ENCODE peak calls at places on chromosomes 16 and 17, in six cellular contexts. P is fibroblast of lung, Y is lower leg skin, T is BE2C, I is left ventricle myocardium inferior, J is H7. L is an unnamed sample.

GRCh38 chr17:80743181-80743771 is 198.6 kb downstream of the RPTOR start:
- DNase-seq in Y (no peak), I (no peak), T (peak), P (peak), J (no peak), L (no peak)

GRCh38 chr16:85998868-85999729 is 100.1 kb downstream of the IRF8 start:
- DNase-seq in Y (no peak), I (no peak), T (no peak), J (no peak), P (no peak), L (no peak)

GRCh38 chr17:42901535-42902229 is 1.1 kb downstream of the G6PC1 start:
- DNase-seq in Y (no peak), P (no peak), J (no peak), T (no peak), I (no peak), L (no peak)

GRCh38 chr17:28110184-28110583 is 67.7 kb downstream of the NLK start:
- DNase-seq in J (no peak), T (no peak), Y (no peak), I (no peak), P (no peak), L (no peak)

GRCh38 chr17:15279011-15279477 is 13.9 kb upstream of the PMP22 start:
- DNase-seq in Y (no peak), P (peak), T (no peak), I (no peak), J (no peak), L (peak)

GRCh38 chr17:78492116-78492799 is 84.9 kb downstream of the DNAH17 start:
- DNase-seq in J (no peak), Y (no peak), P (no peak), I (no peak), T (no peak), L (no peak)

GRCh38 chr17:14737984-14738651 is 437.2 kb downstream of the HS3ST3B1 start:
- DNase-seq in Y (peak), J (peak), T (no peak), P (peak), I (peak), L (peak)

GRCh38 chr17:27559996-27560481 is 70.9 kb upstream of the LGALS9 start:
- DNase-seq in P (peak), J (no peak), I (peak), Y (peak), T (no peak), L (peak)

GRCh38 chr16:76583466-76583865 is 306.3 kb downstream of the CNTNAP4 start:
- DNase-seq in P (no peak), I (peak), J (no peak), T (peak), Y (no peak), L (no peak)

GRCh38 chr17:31690118-31690517 is 168.9 kb downstream of the COPRS start:
- DNase-seq in T (no peak), I (no peak), J (no peak), P (peak), Y (no peak), L (no peak)

GRCh38 chr16:57723170-57723569 is 12.4 kb upstream of the KATNB1 start:
- DNase-seq in I (no peak), J (peak), P (no peak), Y (no peak), T (no peak), L (no peak)

GRCh38 chr17:82947051-82947991 is 107.5 kb upstream of the ZNF750 start:
- DNase-seq in Y (no peak), I (peak), P (no peak), T (no peak), J (no peak), L (no peak)

GRCh38 chr17:78131172-78132085 is 858 bp downstream of the TMC8 start:
- DNase-seq in J (peak), T (peak), P (no peak), I (no peak), Y (no peak), L (no peak)

GRCh38 chr17:77865109-77865611 is 93.3 kb upstream of the TNRC6C start:
- DNase-seq in T (peak), J (peak), P (no peak), I (no peak), Y (no peak), L (no peak)

GRCh38 chr17:6862822-6863221 is 31.3 kb upstream of the TEKT1 start:
- DNase-seq in P (no peak), J (no peak), Y (no peak), I (no peak), T (no peak), L (no peak)

GRCh38 chr16:26598061-26598460 is 468.7 kb upstream of the C16orf82 start:
- DNase-seq in I (no peak), J (no peak), Y (no peak), T (no peak), P (no peak), L (no peak)

GRCh38 chr17:17109896-17110295 is 67.6 kb downstream of the MPRIP start:
- DNase-seq in T (no peak), P (no peak), J (no peak), I (no peak), Y (peak), L (no peak)

GRCh38 chr17:14334261-14334860 is 33.5 kb downstream of the HS3ST3B1 start:
- DNase-seq in P (no peak), T (no peak), Y (no peak), I (no peak), J (no peak), L (peak)

GRCh38 chr17:69390735-69391501 is 23.6 kb upstream of the MAP2K6 start:
- DNase-seq in T (no peak), Y (no peak), J (no peak), P (no peak), I (no peak), L (no peak)
- H3K4me3 ChIP-seq in T (no peak), Y (no peak), J (no peak), P (no peak), I (no peak), L (no peak)

GRCh38 chr17:63433746-63434591 is 12.1 kb downstream of the CYB561 start:
- DNase-seq in I (peak), Y (peak), J (no peak), P (peak), T (peak), L (peak)
- H3K4me3 ChIP-seq in I (peak), Y (no peak), J (no peak), P (no peak), T (peak), L (no peak)

DNA sequence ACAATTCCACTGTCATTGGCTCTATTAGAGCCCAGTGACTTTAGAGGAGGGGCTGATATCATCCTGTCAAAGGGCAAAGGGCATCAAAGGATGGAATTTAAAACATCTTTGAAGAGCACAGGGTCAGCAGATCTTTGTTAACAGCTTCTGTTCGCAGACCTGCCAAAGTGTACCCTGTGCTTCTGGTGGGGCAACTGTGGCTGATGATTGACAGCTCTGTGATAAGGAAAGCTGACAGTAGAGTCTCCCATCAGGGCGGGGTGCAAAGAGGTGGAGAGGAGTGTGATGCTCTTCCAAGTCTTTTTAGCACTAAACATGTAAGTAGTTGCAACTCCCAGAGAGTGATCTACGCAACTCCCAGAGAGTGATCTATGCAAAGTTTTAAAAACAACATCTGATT is 742.1 kb upstream of the SOX9 start:
- DNase-seq in Y (no peak), P (no peak), J (no peak), I (no peak), T (no peak), L (no peak)
- H3K4me3 ChIP-seq in Y (no peak), P (no peak), J (no peak), I (no peak), T (no peak), L (no peak)

DNA sequence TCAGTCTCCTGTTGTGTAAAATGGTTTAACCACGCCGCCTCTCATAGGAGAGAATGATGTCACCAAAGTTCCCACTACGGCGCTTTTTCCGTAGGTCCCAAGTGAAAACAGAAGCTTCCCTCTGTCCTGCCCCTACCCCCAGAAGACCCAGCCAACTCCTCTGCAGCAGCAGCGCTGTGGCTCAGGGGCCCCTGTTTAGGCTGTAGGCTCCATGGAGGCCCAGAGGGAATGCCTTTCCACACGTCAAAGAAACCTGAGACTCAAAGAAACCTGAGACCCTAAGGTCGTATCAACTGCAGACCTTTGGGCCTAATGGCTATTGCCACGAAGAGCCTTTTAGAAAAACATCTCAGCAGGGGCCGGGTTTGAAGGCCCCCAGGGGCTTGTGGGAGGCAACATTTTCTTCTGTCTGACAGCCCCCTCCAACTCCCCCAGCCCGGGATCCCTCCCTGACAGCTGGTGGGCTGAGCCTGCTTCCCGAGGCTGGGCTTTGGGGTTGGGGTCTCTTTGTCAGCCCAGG is 43.1 kb upstream of the MEAK7 start:
- DNase-seq in P (no peak), J (no peak), Y (no peak), T (no peak), I (no peak), L (no peak)
- H3K4me3 ChIP-seq in P (no peak), J (no peak), Y (no peak), T (no peak), I (no peak), L (no peak)

DNA sequence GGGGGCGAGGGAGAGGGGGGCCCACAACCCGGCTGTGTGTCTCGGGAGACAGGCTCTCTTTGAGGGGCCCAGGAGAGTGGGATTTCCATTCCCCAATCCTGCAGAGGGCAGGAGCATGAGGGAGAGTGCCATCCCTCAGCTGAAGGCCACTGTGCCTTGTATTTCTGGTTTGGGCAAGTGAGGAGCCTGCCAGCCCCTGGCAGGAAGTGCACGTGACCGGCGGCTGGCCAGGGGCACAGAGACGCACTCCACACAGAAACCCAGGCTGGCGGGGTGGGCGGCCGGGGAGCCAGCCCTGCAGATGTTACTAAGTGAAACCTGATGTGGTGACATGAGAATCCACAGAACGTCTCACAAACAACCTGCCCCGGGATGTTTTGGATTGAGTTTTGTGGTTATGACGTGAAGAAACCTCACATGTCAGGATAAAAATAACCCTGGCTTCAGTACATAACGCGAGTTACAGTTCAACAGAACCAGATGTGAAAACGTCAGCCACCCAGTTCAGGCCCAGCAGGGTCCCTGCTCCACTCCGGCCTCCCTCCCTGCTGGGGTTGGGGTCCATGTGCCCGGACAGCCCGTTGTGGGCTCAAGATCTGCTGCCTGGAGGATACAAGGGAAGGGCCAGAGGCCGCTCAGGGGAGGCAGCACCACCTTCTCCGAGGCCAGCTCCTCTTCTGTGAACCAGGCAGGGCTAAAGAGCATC is 51.7 kb upstream of the MTSS2 start:
- DNase-seq in I (peak), P (peak), T (peak), J (peak), Y (peak), L (peak)
- H3K4me3 ChIP-seq in I (peak), P (peak), T (no peak), J (no peak), Y (no peak), L (no peak)

GRCh38 chr16:1431497-1432270 is 806 bp downstream of the PERCC1 start:
- DNase-seq in Y (no peak), T (peak), P (no peak), I (no peak), J (peak), L (no peak)

GRCh38 chr16:1433756-1434155 is 2.9 kb downstream of the PERCC1 start:
- DNase-seq in I (no peak), P (no peak), T (peak), Y (no peak), J (peak), L (no peak)

GRCh38 chr16:1433263-1433560 is 2.3 kb downstream of the PERCC1 start:
- DNase-seq in I (no peak), P (no peak), J (peak), Y (no peak), T (no peak), L (no peak)

GRCh38 chr16:1430759-1431496 is at the start of gene PERCC1:
- DNase-seq in I (no peak), Y (no peak), J (peak), T (peak), P (no peak), L (no peak)

GRCh38 chr16:1432388-1433262 is 1.7 kb downstream of the PERCC1 start:
- DNase-seq in P (no peak), Y (no peak), J (peak), T (peak), I (no peak), L (no peak)
- H3K4me3 ChIP-seq in P (no peak), Y (no peak), J (no peak), T (no peak), I (peak), L (no peak)

GRCh38 chr17:65184235-65184959 is 47.2 kb downstream of the RGS9 start:
- DNase-seq in Y (no peak), I (no peak), T (no peak), J (no peak), P (no peak), L (no peak)
- H3K4me3 ChIP-seq in Y (no peak), I (no peak), T (no peak), J (no peak), P (no peak), L (no peak)

GRCh38 chr16:2029350-2029749 is 2.6 kb downstream of the NHERF2 start:
- DNase-seq in Y (no peak), J (no peak), P (no peak), T (no peak), I (no peak), L (no peak)
- H3K4me3 ChIP-seq in Y (no peak), J (no peak), P (no peak), T (no peak), I (peak), L (no peak)

DNA sequence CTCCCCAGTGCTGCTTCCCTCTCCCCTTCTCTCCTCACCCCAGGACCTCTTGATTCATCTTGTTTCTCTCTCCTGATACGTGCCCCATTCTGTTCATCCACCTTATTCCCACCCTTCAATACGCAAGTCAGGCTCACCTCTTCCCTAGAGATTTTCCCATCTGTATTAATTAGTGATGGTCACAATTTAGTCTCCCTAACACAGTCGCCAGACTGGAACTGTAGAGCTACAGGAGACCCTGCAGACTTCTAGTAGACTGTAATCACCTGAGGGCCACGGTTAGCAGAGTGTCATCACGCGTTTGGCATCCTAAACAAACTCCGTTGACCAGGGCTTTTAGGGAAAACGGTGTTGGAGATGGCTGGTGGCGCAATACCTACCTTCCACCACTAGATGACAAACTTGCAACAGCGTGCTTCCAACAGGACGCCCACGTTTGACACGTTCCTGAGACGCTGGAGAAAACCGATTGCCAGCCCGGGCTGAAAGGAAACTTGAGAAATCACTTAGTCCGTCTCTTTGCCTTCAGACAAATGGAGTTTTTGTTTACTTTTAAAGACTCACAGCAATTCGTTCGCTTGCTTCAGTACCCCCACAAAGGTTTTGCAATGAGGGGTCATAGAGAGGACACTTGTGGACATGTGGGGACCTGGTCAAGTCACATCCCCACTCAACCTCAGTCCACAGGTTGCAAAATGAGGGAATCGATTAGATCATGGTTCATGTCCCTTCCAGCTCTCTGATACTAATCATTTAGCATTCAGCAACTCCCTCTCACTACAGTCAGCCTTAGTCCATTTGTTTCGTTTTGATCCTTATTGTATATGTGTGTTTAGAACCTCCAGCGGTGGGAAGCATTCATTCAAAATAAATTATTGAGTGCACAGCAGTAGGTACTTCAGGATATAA is 20.6 kb downstream of the MYL4 start:
- DNase-seq in J (peak), P (peak), Y (peak), T (peak), I (peak), L (peak)
- H3K4me3 ChIP-seq in J (no peak), P (peak), Y (no peak), T (peak), I (peak), L (peak)

GRCh38 chr17:933168-934083 is 46.1 kb downstream of the NXN start:
- DNase-seq in J (peak), P (peak), T (no peak), I (no peak), Y (no peak), L (peak)
- H3K4me3 ChIP-seq in J (no peak), P (no peak), T (no peak), I (peak), Y (no peak), L (no peak)